ENCODE peak calls at places on chromosomes 11 and 22, in six cellular contexts. One of them, this sample, is unnamed.

GRCh38 chr22:44628856-44629255 is 73.1 kb upstream of the PRR5 start:
- DNase-seq in small intestine: no peak
- DNase-seq in cardiac muscle cell: no peak
- DNase-seq in NCI-H1105 treated with DMSO at 0.1 percent for 48 hours: no peak
- DNase-seq in HL-60: no peak
- DNase-seq in stimulated activated CD8-positive, alpha-beta memory T cell treated with anti-CD3 and anti-CD28 coated beads, Interleukin-15, amount 100 ng/mL, for 1 hour: no peak
- DNase-seq in this sample: no peak

GRCh38 chr11:21814169-21814568 is 378.7 kb upstream of the ANO5 start:
- DNase-seq in small intestine: no peak
- DNase-seq in cardiac muscle cell: no peak
- DNase-seq in NCI-H1105 treated with DMSO at 0.1 percent for 48 hours: no peak
- DNase-seq in HL-60: no peak
- DNase-seq in stimulated activated CD8-positive, alpha-beta memory T cell treated with anti-CD3 and anti-CD28 coated beads, Interleukin-15, amount 100 ng/mL, for 1 hour: no peak
- DNase-seq in this sample: no peak

GRCh38 chr22:36332623-36333331 is 55.0 kb downstream of the MYH9 start:
- DNase-seq in small intestine: no peak
- DNase-seq in cardiac muscle cell: peak; percentile 67
- DNase-seq in NCI-H1105 treated with DMSO at 0.1 percent for 48 hours: peak; percentile 66
- DNase-seq in HL-60: peak; percentile 90
- DNase-seq in stimulated activated CD8-positive, alpha-beta memory T cell treated with anti-CD3 and anti-CD28 coated beads, Interleukin-15, amount 100 ng/mL, for 1 hour: no peak
- DNase-seq in this sample: peak; percentile 55

GRCh38 chr11:6681949-6682348 is 1.2 kb downstream of the MRPL17 start:
- DNase-seq in small intestine: no peak
- DNase-seq in cardiac muscle cell: peak; percentile 19
- DNase-seq in NCI-H1105 treated with DMSO at 0.1 percent for 48 hours: no peak
- DNase-seq in HL-60: peak; percentile 21
- DNase-seq in stimulated activated CD8-positive, alpha-beta memory T cell treated with anti-CD3 and anti-CD28 coated beads, Interleukin-15, amount 100 ng/mL, for 1 hour: no peak
- DNase-seq in this sample: no peak

GRCh38 chr11:9208726-9209501 is 56.2 kb downstream of the DENND5A start:
- DNase-seq in small intestine: no peak
- DNase-seq in cardiac muscle cell: peak; percentile 26
- DNase-seq in NCI-H1105 treated with DMSO at 0.1 percent for 48 hours: no peak
- DNase-seq in HL-60: no peak
- DNase-seq in stimulated activated CD8-positive, alpha-beta memory T cell treated with anti-CD3 and anti-CD28 coated beads, Interleukin-15, amount 100 ng/mL, for 1 hour: no peak
- DNase-seq in this sample: no peak

GRCh38 chr22:21612858-21613257 is 17.0 kb downstream of the YDJC start:
- DNase-seq in small intestine: no peak
- DNase-seq in cardiac muscle cell: no peak
- DNase-seq in NCI-H1105 treated with DMSO at 0.1 percent for 48 hours: no peak
- DNase-seq in HL-60: no peak
- DNase-seq in stimulated activated CD8-positive, alpha-beta memory T cell treated with anti-CD3 and anti-CD28 coated beads, Interleukin-15, amount 100 ng/mL, for 1 hour: no peak
- DNase-seq in this sample: peak; percentile 22

GRCh38 chr11:94987378-94987777 is 13.9 kb downstream of the KDM4D start:
- DNase-seq in small intestine: no peak
- DNase-seq in cardiac muscle cell: no peak
- DNase-seq in NCI-H1105 treated with DMSO at 0.1 percent for 48 hours: no peak
- DNase-seq in HL-60: no peak
- DNase-seq in stimulated activated CD8-positive, alpha-beta memory T cell treated with anti-CD3 and anti-CD28 coated beads, Interleukin-15, amount 100 ng/mL, for 1 hour: no peak
- DNase-seq in this sample: no peak

GRCh38 chr11:18248561-18248960 is at the start of gene SAA2:
- DNase-seq in small intestine: no peak
- DNase-seq in cardiac muscle cell: no peak
- DNase-seq in NCI-H1105 treated with DMSO at 0.1 percent for 48 hours: no peak
- DNase-seq in HL-60: no peak
- DNase-seq in stimulated activated CD8-positive, alpha-beta memory T cell treated with anti-CD3 and anti-CD28 coated beads, Interleukin-15, amount 100 ng/mL, for 1 hour: no peak
- DNase-seq in this sample: no peak

GRCh38 chr11:35593143-35593542 is 25.1 kb upstream of the FJX1 start:
- DNase-seq in small intestine: no peak
- DNase-seq in cardiac muscle cell: no peak
- DNase-seq in NCI-H1105 treated with DMSO at 0.1 percent for 48 hours: no peak
- DNase-seq in HL-60: no peak
- DNase-seq in stimulated activated CD8-positive, alpha-beta memory T cell treated with anti-CD3 and anti-CD28 coated beads, Interleukin-15, amount 100 ng/mL, for 1 hour: no peak
- DNase-seq in this sample: no peak

GRCh38 chr22:49303781-49304461 is 523.8 kb downstream of the BRD1 start:
- DNase-seq in small intestine: no peak
- DNase-seq in cardiac muscle cell: no peak
- DNase-seq in NCI-H1105 treated with DMSO at 0.1 percent for 48 hours: no peak
- DNase-seq in HL-60: no peak
- DNase-seq in stimulated activated CD8-positive, alpha-beta memory T cell treated with anti-CD3 and anti-CD28 coated beads, Interleukin-15, amount 100 ng/mL, for 1 hour: no peak
- DNase-seq in this sample: no peak

GRCh38 chr11:108224908-108225786 is 2.3 kb downstream of the ATM start:
- DNase-seq in small intestine: peak; percentile 16
- DNase-seq in cardiac muscle cell: no peak
- DNase-seq in NCI-H1105 treated with DMSO at 0.1 percent for 48 hours: no peak
- DNase-seq in HL-60: peak; percentile 56
- DNase-seq in stimulated activated CD8-positive, alpha-beta memory T cell treated with anti-CD3 and anti-CD28 coated beads, Interleukin-15, amount 100 ng/mL, for 1 hour: no peak
- DNase-seq in this sample: no peak